ENCODE peak calls at places on chromosomes 13 and 19, in six cellular contexts. L, H, B, R, M and D are unnamed samples.

GRCh38 chr19:6865849-6866248 is 21.5 kb upstream of the ADGRE1 start:
- DNase-seq in L (no peak), H (no peak), R (no peak), B (no peak), M (no peak), D (no peak)

GRCh38 chr13:84096221-84096620 is 213.9 kb upstream of the SLITRK1 start:
- DNase-seq in B (no peak), L (no peak), R (no peak), M (no peak), H (no peak), D (no peak)

GRCh38 chr13:82477436-82477835 is 1404.8 kb downstream of the SLITRK1 start:
- DNase-seq in L (no peak), H (no peak), M (no peak), B (no peak), R (no peak), D (no peak)

GRCh38 chr19:52237771-52238400 is 31.5 kb upstream of the ZNF766 start:
- DNase-seq in M (peak; percentile 29), H (peak; percentile 44), B (peak; percentile 64), R (no peak), L (peak; percentile 66), D (no peak)

GRCh38 chr13:88068975-88069374 is 397.8 kb downstream of the SLITRK5 start:
- DNase-seq in M (no peak), H (no peak), L (peak; percentile 37), B (no peak), R (no peak), D (no peak)

GRCh38 chr13:73060251-73061160 is 1.7 kb downstream of the KLF5 start:
- DNase-seq in M (no peak), B (peak; percentile 61), H (no peak), L (peak; percentile 23), R (no peak), D (no peak)

GRCh38 chr19:38665950-38666661 is 18.7 kb downstream of the ACTN4 start:
- DNase-seq in L (peak; percentile 40), R (no peak), B (peak; percentile 75), H (no peak), M (peak; percentile 73), D (peak; percentile 76)

GRCh38 chr19:44820648-44821609 is 12.0 kb downstream of the BCAM start:
- DNase-seq in M (peak; percentile 79), R (no peak), B (peak; percentile 69), L (no peak), H (no peak), D (no peak)

DNA sequence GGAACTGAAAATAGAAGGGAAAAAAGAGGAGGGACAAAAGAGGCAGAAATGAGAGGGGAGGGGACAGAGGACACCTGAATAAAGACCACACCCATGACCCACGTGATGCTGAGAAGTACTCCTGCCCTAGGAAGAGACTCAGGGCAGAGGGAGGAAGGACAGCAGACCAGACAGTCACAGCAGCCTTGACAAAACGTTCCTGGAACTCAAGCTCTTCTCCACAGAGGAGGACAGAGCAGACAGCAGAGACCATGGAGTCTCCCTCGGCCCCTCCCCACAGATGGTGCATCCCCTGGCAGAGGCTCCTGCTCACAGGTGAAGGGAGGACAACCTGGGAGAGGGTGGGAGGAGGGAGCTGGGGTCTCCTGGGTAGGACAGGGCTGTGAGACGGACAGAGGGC is at the start of gene CEACAM5:
- DNase-seq in R (peak; percentile 50), M (no peak), B (no peak), H (no peak), L (no peak), D (no peak)
- H3K27me3 ChIP-seq in R (peaks cover 58% of the 10 kb centered on the region), M (peaks cover 97% of the 10 kb centered on the region), B (no peaks in the 10 kb centered on the region), H (peaks cover 48% of the 10 kb centered on the region), L (no peaks in the 10 kb centered on the region), D (peaks cover 5% of the 10 kb centered on the region)

GRCh38 chr19:12675377-12675776 is 6.3 kb downstream of the DHPS start:
- DNase-seq in B (no peak), L (no peak), M (no peak), R (no peak), H (no peak), D (no peak)

GRCh38 chr19:12675940-12676339 is 5.7 kb downstream of the DHPS start:
- DNase-seq in L (no peak), H (no peak), M (no peak), R (no peak), B (no peak), D (no peak)

GRCh38 chr19:12670159-12670928 is 3.7 kb downstream of the WDR83 start:
- DNase-seq in H (no peak), L (no peak), R (no peak), M (no peak), B (no peak), D (no peak)

GRCh38 chr19:12669272-12670158 is 2.9 kb downstream of the WDR83 start:
- DNase-seq in R (peak; percentile 89), M (peak; percentile 78), B (peak; percentile 90), H (peak; percentile 82), L (peak; percentile 84), D (no peak)

GRCh38 chr19:12672744-12673143 is 6.1 kb downstream of the WDR83 start:
- DNase-seq in L (no peak), H (no peak), M (no peak), B (no peak), R (no peak), D (no peak)
- H3K4me1 ChIP-seq in L (peaks cover 13% of the 10 kb centered on the region), H (peaks cover 27% of the 10 kb centered on the region), M (peaks cover 28% of the 10 kb centered on the region), B (peaks cover 17% of the 10 kb centered on the region), R (peaks cover 28% of the 10 kb centered on the region), D (no peaks in the 10 kb centered on the region)

DNA sequence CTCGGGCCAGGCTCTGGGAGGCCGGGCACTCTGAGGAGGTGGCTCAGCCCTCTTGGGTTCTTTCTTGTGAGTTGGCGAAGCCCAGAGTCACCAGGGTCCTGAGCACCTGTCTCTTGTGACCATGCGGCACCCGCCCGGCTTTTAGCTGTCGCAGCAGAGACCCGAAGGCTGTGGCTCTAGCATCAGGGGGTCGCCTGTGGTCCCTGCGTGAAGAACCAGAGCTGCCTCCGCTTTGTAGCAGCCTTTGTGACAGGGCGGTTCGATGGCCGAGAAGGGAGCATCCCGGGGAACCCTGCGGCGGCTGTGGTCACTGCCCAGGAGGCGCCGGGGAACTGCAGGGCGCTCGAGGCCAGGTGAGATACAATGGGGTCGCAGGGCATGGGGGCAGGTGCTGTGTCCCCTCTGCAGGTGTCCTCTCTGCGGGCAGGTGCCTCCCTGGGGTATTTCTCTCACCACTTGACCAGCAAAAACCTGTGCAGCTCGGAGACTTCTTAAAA is 10.4 kb downstream of the MCF2L start:
- DNase-seq in L (no peak), R (no peak), B (no peak), M (no peak), H (no peak), D (no peak)
- H3K27me3 ChIP-seq in L (peaks cover 44% of the 10 kb centered on the region), R (peaks cover 7% of the 10 kb centered on the region), B (no peaks in the 10 kb centered on the region), M (no peaks in the 10 kb centered on the region), H (no peaks in the 10 kb centered on the region), D (peaks cover 1% of the 10 kb centered on the region)

DNA sequence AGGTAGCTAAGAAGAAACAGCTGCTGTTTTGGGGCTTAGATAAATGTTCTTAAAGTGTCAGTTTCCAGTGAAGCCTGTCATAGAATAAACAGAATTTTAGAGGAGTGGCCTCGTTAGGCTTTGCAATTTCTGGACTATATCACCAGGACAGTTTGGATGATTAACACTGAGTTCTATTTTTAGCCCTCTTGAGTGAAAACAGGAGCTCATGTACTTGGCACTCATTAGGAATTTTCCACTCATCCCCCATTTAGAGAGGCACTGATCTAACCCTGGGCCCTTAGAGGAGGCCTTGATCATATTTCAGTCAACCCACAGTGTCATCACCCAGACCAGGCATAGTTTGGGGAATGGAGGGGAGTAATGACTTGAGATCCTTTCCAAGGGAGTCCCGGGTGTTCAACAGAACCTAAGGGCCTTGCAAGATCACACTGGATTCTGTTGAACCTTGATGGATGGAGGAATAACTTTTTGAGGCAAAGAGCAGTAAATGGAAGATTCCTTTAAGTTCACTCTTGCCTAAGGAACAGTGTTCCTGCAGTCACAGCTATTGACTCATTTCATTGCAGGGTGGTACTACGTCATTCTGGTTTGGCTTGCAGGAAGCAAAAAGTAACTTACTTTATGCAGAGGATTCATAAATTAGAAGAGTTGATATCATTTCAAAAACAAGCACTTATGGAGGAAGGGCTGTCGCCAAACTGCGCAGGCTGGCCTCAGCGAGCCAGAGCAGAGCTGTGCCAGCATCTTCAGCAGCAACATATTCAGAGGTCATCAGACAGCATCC is 160.2 kb downstream of the SLC7A1 start:
- DNase-seq in H (no peak), B (no peak), R (no peak), L (no peak), M (no peak), D (no peak)
- H3K4me1 ChIP-seq in H (no peaks in the 10 kb centered on the region), B (peaks cover 29% of the 10 kb centered on the region), R (peaks cover 12% of the 10 kb centered on the region), L (no peaks in the 10 kb centered on the region), M (peaks cover 74% of the 10 kb centered on the region), D (peaks cover 23% of the 10 kb centered on the region)

GRCh38 chr19:3231288-3231687 is 6.8 kb downstream of the CELF5 start:
- DNase-seq in M (no peak), R (no peak), L (no peak), B (no peak), H (no peak), D (no peak)
- H3K27me3 ChIP-seq in M (peaks cover 87% of the 10 kb centered on the region), R (peaks cover 63% of the 10 kb centered on the region), L (no peaks in the 10 kb centered on the region), B (no peaks in the 10 kb centered on the region), H (peaks cover 8% of the 10 kb centered on the region), D (peaks cover 24% of the 10 kb centered on the region)